ENCODE peak calls at places on chromosomes 7 and 10, in eight cellular contexts. H is brain microvascular endothelial cell, P is ovary, A is HepG2, R is AG04450, F is AG09309, E is fibroblast of villous mesenchyme, J is psoas muscle. I is an unnamed sample.

GRCh38 chr10:22611425-22612111 is 102.8 kb downstream of the PIP4K2A start:
- DNase-seq in A (no peak), F (no peak), J (no peak), P (no peak), H (no peak), E (no peak), R (no peak), I (no peak)

GRCh38 chr10:91410638-91411367 is 659 bp downstream of the HECTD2 start:
- DNase-seq in P (peak; percentile 42), E (peak; percentile 34), H (peak; percentile 52), R (no peak), J (no peak), F (no peak), A (no peak), I (no peak)

GRCh38 chr7:51471199-51472016 is 154.8 kb upstream of the COBL start:
- DNase-seq in A (no peak), H (no peak), F (no peak), J (no peak), R (no peak), E (no peak), P (no peak), I (no peak)

GRCh38 chr7:69722836-69723235 is 124.6 kb downstream of the AUTS2 start:
- DNase-seq in J (no peak), F (no peak), R (no peak), H (no peak), E (peak; percentile 54), A (no peak), P (no peak), I (no peak)

GRCh38 chr7:69761290-69761922 is 163.1 kb downstream of the AUTS2 start:
- DNase-seq in A (no peak), P (no peak), R (no peak), E (no peak), F (no peak), J (no peak), H (no peak), I (no peak)

GRCh38 chr10:3542185-3542611 is 242.8 kb downstream of the KLF6 start:
- DNase-seq in R (no peak), E (no peak), F (peak; percentile 76), J (no peak), A (no peak), H (peak; percentile 38), P (no peak), I (no peak)

GRCh38 chr10:114632869-114633715 is 25.0 kb downstream of the ABLIM1 start:
- DNase-seq in F (peak; percentile 61), E (peak; percentile 79), A (peak; percentile 43), R (peak; percentile 69), P (peak; percentile 23), J (no peak), H (peak; percentile 89), I (peak; percentile 83)

GRCh38 chr7:130814753-130815152 is 80.7 kb upstream of the KLF14 start:
- DNase-seq in A (no peak), P (no peak), H (peak; percentile 23), E (peak; percentile 57), R (no peak), J (no peak), F (peak; percentile 10), I (no peak)

GRCh38 chr7:77935652-77936348 is 137.2 kb downstream of the PHTF2 start:
- DNase-seq in P (no peak), E (no peak), R (no peak), H (no peak), J (no peak), F (no peak), A (no peak), I (no peak)

GRCh38 chr10:7626283-7626682 is 40.5 kb downstream of the ITIH5 start:
- DNase-seq in F (no peak), R (no peak), P (no peak), E (no peak), J (no peak), H (no peak), A (no peak), I (no peak)

GRCh38 chr10:60377955-60378354 is 11.7 kb downstream of the ANK3 start:
- DNase-seq in F (no peak), J (no peak), E (no peak), R (no peak), H (no peak), A (no peak), P (no peak), I (no peak)

GRCh38 chr7:30683839-30684238 is 1.6 kb upstream of the CRHR2 start:
- DNase-seq in A (no peak), E (no peak), P (no peak), F (no peak), J (peak; percentile 75), H (no peak), R (no peak), I (no peak)

GRCh38 chr7:30683306-30683705 is 1.1 kb upstream of the CRHR2 start:
- DNase-seq in A (no peak), E (no peak), F (no peak), P (no peak), H (no peak), R (no peak), J (no peak), I (no peak)

GRCh38 chr7:30682131-30683083 is at the start of gene CRHR2:
- DNase-seq in A (no peak), J (no peak), E (no peak), H (no peak), P (peak; percentile 22), F (no peak), R (no peak), I (no peak)

GRCh38 chr7:30679664-30680063 is 2.6 kb downstream of the CRHR2 start:
- DNase-seq in A (no peak), R (no peak), F (no peak), J (no peak), H (no peak), P (no peak), E (no peak), I (no peak)

DNA sequence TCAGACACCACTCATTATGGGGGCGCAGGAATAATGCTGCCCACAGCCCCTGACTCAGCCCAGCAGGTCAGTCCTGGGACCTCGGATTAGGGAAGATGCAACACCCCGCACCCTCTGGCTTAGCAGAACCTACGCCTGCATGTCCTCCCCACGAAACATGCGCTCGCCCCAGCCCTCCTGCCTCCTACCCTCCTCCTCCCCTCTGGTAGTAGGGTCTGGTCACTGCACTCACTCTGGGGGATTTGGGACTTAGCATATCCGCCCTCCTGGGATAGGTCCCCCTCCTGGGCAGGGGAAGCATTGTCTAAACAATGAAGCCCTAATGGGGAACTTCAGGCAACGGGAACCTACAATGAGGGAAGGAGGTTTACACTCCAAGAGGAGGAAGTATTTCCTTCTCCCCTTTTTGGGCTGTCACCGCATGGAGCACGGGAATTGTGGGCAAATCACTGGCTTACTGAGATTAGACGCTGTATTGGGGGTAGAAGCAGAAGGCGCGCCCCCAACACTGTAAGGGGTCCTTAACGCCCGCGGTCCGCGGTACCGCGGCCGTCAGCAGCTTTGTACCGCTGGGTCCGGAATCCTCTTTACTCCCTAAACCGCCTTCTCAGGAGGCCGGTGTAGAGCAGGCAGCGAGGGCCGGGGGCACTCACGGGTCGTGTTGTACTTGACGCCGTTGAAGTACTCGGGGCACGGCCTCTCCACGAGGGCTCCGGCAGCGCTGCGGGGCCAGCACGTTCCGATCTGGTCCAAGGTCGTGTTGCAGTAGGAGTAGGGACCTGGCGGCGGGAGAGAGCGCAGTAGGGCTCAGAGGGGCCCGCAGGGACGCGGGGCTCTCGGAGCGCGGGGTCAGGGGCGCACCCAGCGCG is 760 bp downstream of the CRHR2 start:
- DNase-seq in P (peak; percentile 23), A (no peak), E (no peak), H (no peak), F (no peak), J (no peak), R (no peak), I (no peak)
- H3K4me3 ChIP-seq in P (peak overlapping the region; percentile 41), A (no peak overlapping the region), E (no peak overlapping the region), H (no peak overlapping the region), F (no peak overlapping the region), J (peak overlapping the region; percentile 65), R (no peak overlapping the region), I (peak overlapping the region; percentile 29)

DNA sequence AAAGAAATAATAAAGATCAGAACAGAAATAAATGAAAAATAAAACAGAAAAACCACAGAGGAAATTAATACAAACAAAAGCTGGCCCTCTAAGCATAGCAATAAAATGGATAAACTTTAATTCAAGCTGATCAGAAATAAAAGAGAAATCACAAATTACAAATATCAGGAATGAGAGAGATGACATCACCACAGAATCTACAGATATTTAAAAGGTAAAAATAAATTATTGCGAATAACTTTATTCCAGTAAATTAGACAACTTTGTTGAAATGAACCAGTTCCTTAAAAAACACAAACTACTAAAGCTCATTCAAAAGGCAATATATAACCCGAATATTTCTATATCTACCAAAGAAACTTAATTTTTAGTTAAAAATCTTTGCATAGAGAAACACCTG is 131.7 kb downstream of the PPP1R3A start:
- DNase-seq in P (no peak), H (no peak), R (no peak), E (no peak), A (no peak), J (no peak), F (no peak), I (no peak)
- H3K4me3 ChIP-seq in P (no peak overlapping the region), H (no peak overlapping the region), R (no peak overlapping the region), E (no peak overlapping the region), A (no peak overlapping the region), J (no peak overlapping the region), F (no peak overlapping the region), I (no peak overlapping the region)

GRCh38 chr10:113381906-113382562 is 170.8 kb upstream of the HABP2 start:
- DNase-seq in J (no peak), H (peak; percentile 81), F (peak; percentile 24), P (no peak), R (no peak), A (no peak), E (peak; percentile 77), I (no peak)
- H3K4me3 ChIP-seq in J (peak overlapping the region; percentile 48), H (peak overlapping the region; percentile 37), F (peak overlapping the region; percentile 28), P (peak overlapping the region; percentile 31), R (peak overlapping the region; percentile 33), A (no peak overlapping the region), E (peak overlapping the region; percentile 52), I (peak overlapping the region; percentile 35)

GRCh38 chr10:119489572-119490326 is 52.8 kb downstream of the RGS10 start:
- DNase-seq in H (peak; percentile 6), E (no peak), R (no peak), A (peak; percentile 16), P (peak; percentile 18), J (peak; percentile 69), F (no peak), I (no peak)
- H3K4me3 ChIP-seq in H (peak overlapping the region; percentile 45), E (peak overlapping the region; percentile 51), R (peak overlapping the region; percentile 49), A (peak overlapping the region; percentile 26), P (peak overlapping the region; percentile 14), J (peak overlapping the region; percentile 32), F (peak overlapping the region; percentile 30), I (peak overlapping the region; percentile 32)

DNA sequence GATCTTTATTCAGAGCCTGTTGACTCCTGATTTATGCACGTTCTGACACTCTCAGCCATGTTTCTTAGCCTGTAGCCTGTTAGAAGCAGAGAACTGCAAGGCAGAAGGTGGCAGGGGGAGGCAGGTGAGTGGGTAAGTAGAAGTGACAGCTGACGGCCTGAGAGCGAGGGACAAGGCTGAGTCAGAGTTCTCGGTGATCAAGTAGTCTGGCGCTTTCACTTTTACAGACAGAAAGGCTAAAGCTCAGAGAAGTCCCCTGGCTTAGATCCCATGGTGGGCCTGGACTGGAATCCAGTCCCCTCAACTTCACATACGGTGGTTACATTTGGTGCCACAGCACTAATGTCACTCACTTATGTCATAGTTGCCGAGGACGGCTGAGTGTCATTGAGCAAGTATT is 139.0 kb downstream of the TACC2 start:
- DNase-seq in H (peak; percentile 69), J (peak; percentile 69), R (no peak), A (no peak), F (no peak), E (peak; percentile 70), P (no peak), I (no peak)
- H3K4me3 ChIP-seq in H (peak overlapping the region; percentile 29), J (peak overlapping the region; percentile 47), R (peak overlapping the region; percentile 55), A (no peak overlapping the region), F (peak overlapping the region; percentile 1), E (peak overlapping the region; percentile 44), P (peak overlapping the region; percentile 20), I (peak overlapping the region; percentile 10)